ENCODE peak calls at places on chromosome 20, in nine cellular contexts. H is Karpas-422; L is GM23338; M is left ventricle myocardium inferior; P is CD4-positive, alpha-beta T cell; X is tibial artery; C is brain microvascular endothelial cell; W is RWPE2; E is spleen. J is an unnamed sample.

GRCh38 chr20:53658973-53659372 is 65.3 kb upstream of the ZNF217 start:
- DNase-seq in W (no peak), X (no peak), M (no peak), P (no peak), E (peak; percentile 49), C (no peak), L (no peak), H (no peak), J (peak; percentile 51)

GRCh38 chr20:24781061-24781980 is 167.7 kb upstream of the CST7 start:
- DNase-seq in M (no peak), W (peak; percentile 44), P (no peak), L (peak; percentile 44), C (no peak), H (peak; percentile 71), X (no peak), E (peak; percentile 47), J (peak; percentile 23)

GRCh38 chr20:37897008-37897548 is 5.8 kb upstream of the VSTM2L start:
- DNase-seq in E (no peak), H (peak; percentile 73), X (no peak), M (peak; percentile 23), P (no peak), W (peak; percentile 79), L (peak; percentile 75), C (no peak), J (no peak)

GRCh38 chr20:46512943-46513844 is at the start of gene ZNF334:
- DNase-seq in C (peak; percentile 0), W (peak; percentile 86), E (peak; percentile 77), X (peak; percentile 21), L (peak; percentile 96), H (peak; percentile 20), M (peak; percentile 66), P (no peak), J (peak; percentile 23)

GRCh38 chr20:38260378-38261053 is at the start of gene KIAA1755:
- DNase-seq in P (no peak), X (no peak), L (peak; percentile 48), M (peak; percentile 64), H (no peak), C (no peak), E (no peak), W (peak; percentile 82), J (no peak)

GRCh38 chr20:41639630-41640029 is 21.5 kb upstream of the CHD6 start:
- DNase-seq in H (no peak), C (no peak), P (no peak), L (peak; percentile 28), W (no peak), M (no peak), X (no peak), E (no peak), J (no peak)

GRCh38 chr20:2900845-2901592 is 27.7 kb downstream of the PTPRA start:
- DNase-seq in M (no peak), W (no peak), H (no peak), C (no peak), E (no peak), X (no peak), L (no peak), P (no peak), J (no peak)

GRCh38 chr20:3156811-3157619 is 2.6 kb downstream of the FASTKD5 start:
- DNase-seq in P (no peak), L (no peak), X (no peak), C (no peak), H (no peak), W (no peak), M (no peak), E (no peak), J (peak; percentile 30)

GRCh38 chr20:61233590-61233989 is 18.5 kb upstream of the CDH4 start:
- DNase-seq in H (no peak), W (no peak), X (no peak), M (no peak), E (no peak), L (no peak), P (no peak), C (no peak), J (no peak)

GRCh38 chr20:61234224-61234623 is 17.8 kb upstream of the CDH4 start:
- DNase-seq in M (no peak), L (no peak), X (no peak), W (no peak), C (no peak), E (no peak), P (no peak), H (no peak), J (no peak)

DNA sequence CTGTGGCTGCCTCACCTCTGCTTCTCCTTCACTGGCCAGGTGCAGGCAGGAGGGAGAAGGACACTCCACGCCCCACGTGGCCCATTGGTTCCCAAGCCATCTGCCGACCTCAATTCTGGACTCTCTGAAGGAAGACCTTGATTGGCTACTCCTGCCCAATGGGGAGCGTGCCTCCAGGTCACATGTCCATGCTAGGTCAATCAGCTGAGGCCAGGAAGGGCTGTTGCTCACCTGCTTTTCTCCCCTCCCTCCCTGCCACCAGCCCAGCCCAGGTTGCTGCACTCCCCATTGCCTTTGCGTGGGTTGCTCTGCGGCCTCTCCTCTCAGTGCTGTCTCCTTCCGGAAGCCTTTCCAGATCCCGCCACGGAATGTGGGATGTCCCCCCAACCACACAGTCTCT is 21.9 kb upstream of the CDH4 start:
- DNase-seq in H (peak; percentile 45), E (no peak), X (no peak), P (no peak), L (no peak), M (no peak), W (peak; percentile 78), C (no peak), J (no peak)
- H3K27me3 ChIP-seq in H (no peaks in the 10 kb centered on the region), E (peaks cover 16% of the 10 kb centered on the region), X (peaks cover 16% of the 10 kb centered on the region), P (no peaks in the 10 kb centered on the region), L (no peaks in the 10 kb centered on the region), M (peaks cover 46% of the 10 kb centered on the region), W (peaks cover 13% of the 10 kb centered on the region), C (no peaks in the 10 kb centered on the region), J (no peaks in the 10 kb centered on the region)

DNA sequence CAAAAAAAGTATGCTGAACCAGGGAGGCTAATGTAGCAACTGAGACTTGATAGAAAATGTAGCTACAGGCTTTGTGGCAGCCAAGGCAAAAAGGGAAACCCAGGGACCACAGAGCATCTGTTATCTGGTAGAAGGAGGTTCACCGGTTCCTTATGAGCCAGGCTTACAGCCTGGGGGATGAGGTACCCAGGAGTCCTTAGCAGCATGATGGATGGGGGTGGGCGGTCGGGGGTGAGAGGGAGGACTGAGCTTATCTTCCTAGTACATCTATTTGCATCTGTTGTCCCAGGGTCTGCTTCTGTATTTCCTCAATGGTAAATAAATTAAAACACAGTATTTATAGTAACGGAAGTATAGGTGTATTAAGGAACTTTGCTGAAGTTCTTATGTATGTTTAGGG is 1.1 kb upstream of the GDAP1L1 start:
- DNase-seq in W (no peak), P (no peak), X (no peak), C (no peak), E (no peak), L (no peak), H (no peak), M (no peak), J (no peak)
- H3K27me3 ChIP-seq in W (peaks cover 46% of the 10 kb centered on the region), P (peaks cover 15% of the 10 kb centered on the region), X (peaks cover 13% of the 10 kb centered on the region), C (peaks cover 16% of the 10 kb centered on the region), E (peaks cover 47% of the 10 kb centered on the region), L (peaks cover 12% of the 10 kb centered on the region), H (no peaks in the 10 kb centered on the region), M (no peaks in the 10 kb centered on the region), J (peaks cover 9% of the 10 kb centered on the region)

GRCh38 chr20:64166712-64167615 is 2.7 kb downstream of the MYT1 start:
- DNase-seq in E (no peak), C (no peak), M (no peak), X (no peak), P (no peak), H (no peak), L (no peak), W (peak; percentile 78), J (no peak)

GRCh38 chr20:64163776-64164122 is 503 bp upstream of the MYT1 start:
- DNase-seq in H (no peak), W (no peak), C (no peak), P (no peak), L (no peak), M (no peak), X (no peak), E (no peak), J (no peak)

GRCh38 chr20:64164123-64164836 is at the start of gene MYT1:
- DNase-seq in X (no peak), L (no peak), E (no peak), M (no peak), H (no peak), W (no peak), P (no peak), C (no peak), J (no peak)

GRCh38 chr20:64167676-64168075 is 3.4 kb downstream of the MYT1 start:
- DNase-seq in C (no peak), L (no peak), H (no peak), P (no peak), E (no peak), M (no peak), X (no peak), W (no peak), J (no peak)

DNA sequence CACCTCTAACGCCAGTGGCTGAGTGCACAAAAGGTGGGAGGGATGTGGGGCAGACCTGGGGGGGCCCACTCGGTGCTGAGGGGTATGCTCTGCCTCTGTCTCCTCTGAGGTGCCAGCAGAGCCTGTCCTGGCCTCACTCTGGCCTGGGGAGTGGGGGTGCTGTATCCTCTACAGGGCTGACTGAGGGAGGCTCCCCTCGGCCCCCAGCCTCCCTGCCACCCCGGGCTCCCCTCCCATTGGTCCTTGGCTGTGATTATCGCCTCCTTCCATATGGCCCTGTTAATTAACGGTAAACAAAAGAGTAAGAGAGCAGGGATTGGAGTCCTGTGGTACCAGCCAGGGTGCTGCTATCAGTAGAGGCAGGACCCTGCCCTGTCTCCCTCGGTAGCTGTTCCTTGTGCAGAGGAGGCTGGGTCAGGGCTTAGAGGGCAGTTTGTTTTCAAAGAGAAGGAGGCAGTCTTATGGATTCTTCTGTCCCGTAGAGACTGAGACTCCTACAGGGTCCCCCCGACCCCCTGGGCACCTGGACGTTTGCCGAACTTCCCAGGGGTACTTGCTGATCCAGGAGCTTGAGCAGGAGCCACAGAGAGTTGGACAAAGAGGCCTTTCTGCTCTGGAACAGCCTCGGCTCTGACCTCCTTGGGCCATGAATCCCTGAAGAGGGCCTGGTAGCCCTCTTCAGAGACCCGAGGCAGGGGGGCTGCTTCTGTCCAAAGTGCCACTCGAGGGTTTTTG is 1.8 kb downstream of the MYT1 start:
- DNase-seq in H (no peak), L (no peak), E (no peak), X (no peak), P (no peak), M (no peak), C (no peak), W (no peak), J (no peak)
- H3K27me3 ChIP-seq in H (no peaks in the 10 kb centered on the region), L (peaks cover 20% of the 10 kb centered on the region), E (peaks cover 88% of the 10 kb centered on the region), X (peaks cover 78% of the 10 kb centered on the region), P (peaks cover 54% of the 10 kb centered on the region), M (peaks cover 97% of the 10 kb centered on the region), C (peaks cover 17% of the 10 kb centered on the region), W (peaks cover 83% of the 10 kb centered on the region), J (peaks cover 11% of the 10 kb centered on the region)

GRCh38 chr20:63017076-63017825 is 10.5 kb upstream of the BHLHE23 start:
- DNase-seq in L (peak; percentile 0), C (no peak), P (no peak), H (no peak), X (no peak), W (peak; percentile 83), E (no peak), M (peak; percentile 13), J (no peak)

GRCh38 chr20:63015665-63016361 is 9.0 kb upstream of the BHLHE23 start:
- DNase-seq in X (no peak), C (no peak), W (peak; percentile 84), H (no peak), E (peak; percentile 51), L (peak; percentile 24), M (peak; percentile 2), P (no peak), J (no peak)

GRCh38 chr20:63017826-63018411 is 11.2 kb upstream of the BHLHE23 start:
- DNase-seq in H (no peak), M (peak; percentile 10), E (peak; percentile 73), X (no peak), L (peak; percentile 3), P (no peak), W (peak; percentile 83), C (no peak), J (no peak)

GRCh38 chr20:63015147-63015664 is 8.4 kb upstream of the BHLHE23 start:
- DNase-seq in E (no peak), X (no peak), W (no peak), C (no peak), L (no peak), P (no peak), M (no peak), H (no peak), J (no peak)

DNA sequence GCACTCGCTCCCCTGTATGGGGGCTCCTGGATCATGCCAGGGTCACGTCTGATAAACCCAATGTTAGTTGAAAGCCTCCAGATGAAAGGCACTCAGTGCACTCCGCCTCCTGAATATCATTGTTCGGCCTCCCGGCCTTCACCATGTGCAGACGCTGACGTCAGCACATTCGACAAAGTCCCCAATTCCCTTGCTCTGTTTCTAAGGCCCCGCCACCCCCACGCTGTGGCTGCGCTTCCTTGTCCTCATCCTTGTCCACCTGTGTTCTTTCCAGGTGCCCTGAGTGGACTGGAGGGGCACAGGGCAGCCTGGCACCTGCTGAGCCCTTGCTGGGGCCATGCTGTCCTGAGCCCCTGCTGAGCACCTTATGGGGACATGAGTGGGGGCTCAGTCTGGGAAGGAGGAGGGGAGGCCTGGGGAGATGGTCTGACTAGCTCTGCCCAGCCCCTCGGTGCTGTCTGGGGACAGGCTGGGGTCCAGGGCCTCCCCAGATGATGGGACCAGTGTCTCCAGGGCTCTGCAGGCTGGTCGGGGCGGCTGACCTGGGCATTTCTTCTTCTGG is 9.8 kb upstream of the BHLHE23 start:
- DNase-seq in X (no peak), W (peak; percentile 78), P (no peak), C (no peak), E (peak; percentile 53), L (peak; percentile 1), H (no peak), M (peak; percentile 5), J (no peak)
- H3K27me3 ChIP-seq in X (peaks cover 76% of the 10 kb centered on the region), W (peaks cover 99% of the 10 kb centered on the region), P (peaks cover 27% of the 10 kb centered on the region), C (peaks cover 49% of the 10 kb centered on the region), E (peaks cover 95% of the 10 kb centered on the region), L (peaks cover 13% of the 10 kb centered on the region), H (no peaks in the 10 kb centered on the region), M (peaks cover 98% of the 10 kb centered on the region), J (peaks cover 12% of the 10 kb centered on the region)

J was measured in bronchial epithelial cell.